ENCODE peak calls at places on chromosome 10, in seven cellular contexts. One of them, this sample, is unnamed.

GRCh38 chr10:51046668-51047067 is 27.6 kb upstream of the PRKG1 start:
- DNase-seq in KBM-7: no peak
- DNase-seq in aorta: no peak
- DNase-seq in AG09319: no peak
- DNase-seq in mucosa of descending colon: no peak
- DNase-seq in heart right ventricle: no peak
- DNase-seq in NCI-H526: no peak
- DNase-seq in this sample: no peak

GRCh38 chr10:68284597-68284996 is 47.3 kb upstream of the HNRNPH3 start:
- DNase-seq in aorta: no peak
- DNase-seq in NCI-H526: no peak
- DNase-seq in AG09319: no peak
- DNase-seq in mucosa of descending colon: no peak
- DNase-seq in heart right ventricle: no peak
- DNase-seq in KBM-7: no peak
- DNase-seq in this sample: no peak

GRCh38 chr10:119567978-119568377 is 25.5 kb upstream of the RGS10 start:
- DNase-seq in AG09319: no peak
- DNase-seq in aorta: no peak
- DNase-seq in NCI-H526: no peak
- DNase-seq in heart right ventricle: no peak
- DNase-seq in mucosa of descending colon: no peak
- DNase-seq in KBM-7: no peak
- DNase-seq in this sample: no peak

GRCh38 chr10:47076949-47077348 is 165.7 kb downstream of the PTPN20 start:
- DNase-seq in heart right ventricle: no peak
- DNase-seq in NCI-H526: no peak
- DNase-seq in aorta: no peak
- DNase-seq in AG09319: no peak
- DNase-seq in mucosa of descending colon: no peak
- DNase-seq in KBM-7: peak; percentile 14
- DNase-seq in this sample: no peak

GRCh38 chr10:127787873-127788272 is 50.9 kb downstream of the FOXI2 start:
- DNase-seq in aorta: no peak
- DNase-seq in KBM-7: no peak
- DNase-seq in NCI-H526: no peak
- DNase-seq in heart right ventricle: no peak
- DNase-seq in mucosa of descending colon: no peak
- DNase-seq in AG09319: no peak
- DNase-seq in this sample: no peak

GRCh38 chr10:101072923-101073322 is 11.1 kb downstream of the KAZALD1 start:
- DNase-seq in heart right ventricle: no peak
- DNase-seq in mucosa of descending colon: no peak
- DNase-seq in NCI-H526: no peak
- DNase-seq in AG09319: no peak
- DNase-seq in KBM-7: no peak
- DNase-seq in aorta: no peak
- DNase-seq in this sample: no peak

GRCh38 chr10:2798340-2798739 is 269.0 kb upstream of the PFKP start:
- DNase-seq in AG09319: no peak
- DNase-seq in KBM-7: no peak
- DNase-seq in NCI-H526: no peak
- DNase-seq in aorta: no peak
- DNase-seq in heart right ventricle: no peak
- DNase-seq in mucosa of descending colon: no peak
- DNase-seq in this sample: no peak

GRCh38 chr10:101012525-101013364 is 13.1 kb downstream of the LZTS2 start:
- DNase-seq in mucosa of descending colon: peak; percentile 89
- DNase-seq in AG09319: peak; percentile 76
- DNase-seq in KBM-7: peak; percentile 93
- DNase-seq in heart right ventricle: peak; percentile 93
- DNase-seq in NCI-H526: peak; percentile 90
- DNase-seq in aorta: peak; percentile 94
- DNase-seq in this sample: no peak

GRCh38 chr10:112565434-112566053 is 118.5 kb downstream of the VTI1A start:
- DNase-seq in AG09319: peak; percentile 40
- DNase-seq in aorta: no peak
- DNase-seq in NCI-H526: peak; percentile 72
- DNase-seq in heart right ventricle: peak; percentile 29
- DNase-seq in KBM-7: peak; percentile 81
- DNase-seq in mucosa of descending colon: no peak
- DNase-seq in this sample: no peak

GRCh38 chr10:1074748-1075358 is 18.7 kb downstream of the WDR37 start:
- DNase-seq in aorta: no peak
- DNase-seq in AG09319: no peak
- DNase-seq in NCI-H526: peak; percentile 12
- DNase-seq in mucosa of descending colon: no peak
- DNase-seq in KBM-7: peak; percentile 44
- DNase-seq in heart right ventricle: no peak
- DNase-seq in this sample: no peak

GRCh38 chr10:98332623-98333269 is 64.8 kb upstream of the LOXL4 start:
- DNase-seq in aorta: no peak
- DNase-seq in heart right ventricle: no peak
- DNase-seq in NCI-H526: no peak
- DNase-seq in AG09319: no peak
- DNase-seq in KBM-7: no peak
- DNase-seq in mucosa of descending colon: no peak
- DNase-seq in this sample: no peak

This sample was measured in AG04449.